ENCODE peak calls at places on chromosome 21, in ten cellular contexts. One of them, this sample, is unnamed.

GRCh38 chr21:45011911-45012660 is 62.3 kb upstream of the ADARB1 start:
- DNase-seq in astrocyte: peak
- DNase-seq in posterior vena cava: peak
- DNase-seq in A549: peak
- DNase-seq in neural crest cell: no peak
- DNase-seq in mucosa of descending colon: peak
- DNase-seq in right atrium auricular region: no peak
- DNase-seq in progenitor cell of endocrine pancreas: peak
- DNase-seq in NCI-H1694: no peak
- DNase-seq in astrocyte of the spinal cord: peak
- DNase-seq in this sample: peak

GRCh38 chr21:38983560-38983959 is 177.8 kb downstream of the ETS2 start:
- DNase-seq in posterior vena cava: no peak
- DNase-seq in right atrium auricular region: no peak
- DNase-seq in NCI-H1694: no peak
- DNase-seq in progenitor cell of endocrine pancreas: no peak
- DNase-seq in astrocyte of the spinal cord: no peak
- DNase-seq in mucosa of descending colon: no peak
- DNase-seq in astrocyte: no peak
- DNase-seq in neural crest cell: no peak
- DNase-seq in A549: no peak
- DNase-seq in this sample: no peak

GRCh38 chr21:44694776-44695175 is 2.2 kb upstream of the KRTAP10-12 start:
- DNase-seq in progenitor cell of endocrine pancreas: no peak
- DNase-seq in NCI-H1694: no peak
- DNase-seq in astrocyte of the spinal cord: no peak
- DNase-seq in mucosa of descending colon: no peak
- DNase-seq in A549: no peak
- DNase-seq in right atrium auricular region: peak
- DNase-seq in neural crest cell: no peak
- DNase-seq in astrocyte: no peak
- DNase-seq in posterior vena cava: no peak
- DNase-seq in this sample: no peak

GRCh38 chr21:41642399-41642798 is 124.5 kb downstream of the RIPK4 start:
- DNase-seq in mucosa of descending colon: no peak
- DNase-seq in progenitor cell of endocrine pancreas: no peak
- DNase-seq in astrocyte: peak
- DNase-seq in right atrium auricular region: no peak
- DNase-seq in NCI-H1694: no peak
- DNase-seq in posterior vena cava: peak
- DNase-seq in astrocyte of the spinal cord: peak
- DNase-seq in A549: no peak
- DNase-seq in neural crest cell: no peak
- DNase-seq in this sample: peak

GRCh38 chr21:45356251-45356650 is 48.7 kb upstream of the COL18A1 start:
- DNase-seq in posterior vena cava: no peak
- DNase-seq in mucosa of descending colon: peak
- DNase-seq in NCI-H1694: no peak
- DNase-seq in astrocyte: no peak
- DNase-seq in astrocyte of the spinal cord: no peak
- DNase-seq in A549: no peak
- DNase-seq in right atrium auricular region: no peak
- DNase-seq in progenitor cell of endocrine pancreas: no peak
- DNase-seq in neural crest cell: no peak
- DNase-seq in this sample: no peak

GRCh38 chr21:31204801-31205200 is 139.3 kb downstream of the TIAM1 start:
- DNase-seq in A549: no peak
- DNase-seq in right atrium auricular region: no peak
- DNase-seq in mucosa of descending colon: no peak
- DNase-seq in NCI-H1694: no peak
- DNase-seq in astrocyte: no peak
- DNase-seq in neural crest cell: no peak
- DNase-seq in astrocyte of the spinal cord: no peak
- DNase-seq in posterior vena cava: no peak
- DNase-seq in progenitor cell of endocrine pancreas: no peak
- DNase-seq in this sample: no peak

GRCh38 chr21:36576441-36576840 is 96.5 kb upstream of the CLDN14 start:
- DNase-seq in A549: no peak
- DNase-seq in astrocyte: no peak
- DNase-seq in posterior vena cava: no peak
- DNase-seq in neural crest cell: no peak
- DNase-seq in mucosa of descending colon: no peak
- DNase-seq in right atrium auricular region: peak
- DNase-seq in astrocyte of the spinal cord: no peak
- DNase-seq in progenitor cell of endocrine pancreas: no peak
- DNase-seq in NCI-H1694: no peak
- DNase-seq in this sample: no peak

GRCh38 chr21:44513389-44514217 is 26.4 kb downstream of the KRTAP10-1 start:
- DNase-seq in neural crest cell: no peak
- DNase-seq in NCI-H1694: peak
- DNase-seq in right atrium auricular region: no peak
- DNase-seq in posterior vena cava: no peak
- DNase-seq in mucosa of descending colon: no peak
- DNase-seq in astrocyte of the spinal cord: no peak
- DNase-seq in progenitor cell of endocrine pancreas: no peak
- DNase-seq in astrocyte: no peak
- DNase-seq in A549: no peak
- DNase-seq in this sample: peak

GRCh38 chr21:38950388-38951094 is 144.8 kb downstream of the ETS2 start:
- DNase-seq in right atrium auricular region: no peak
- DNase-seq in progenitor cell of endocrine pancreas: no peak
- DNase-seq in posterior vena cava: no peak
- DNase-seq in neural crest cell: no peak
- DNase-seq in A549: no peak
- DNase-seq in astrocyte: no peak
- DNase-seq in mucosa of descending colon: no peak
- DNase-seq in NCI-H1694: no peak
- DNase-seq in astrocyte of the spinal cord: no peak
- DNase-seq in this sample: peak

GRCh38 chr21:17660449-17660848 is 47.7 kb upstream of the BTG3 start:
- DNase-seq in mucosa of descending colon: no peak
- DNase-seq in progenitor cell of endocrine pancreas: no peak
- DNase-seq in NCI-H1694: no peak
- DNase-seq in right atrium auricular region: no peak
- DNase-seq in A549: no peak
- DNase-seq in astrocyte: peak
- DNase-seq in posterior vena cava: no peak
- DNase-seq in astrocyte of the spinal cord: peak
- DNase-seq in neural crest cell: no peak
- DNase-seq in this sample: peak

GRCh38 chr21:35048706-35049617 is at the start of gene RUNX1:
- DNase-seq in neural crest cell: no peak
- DNase-seq in mucosa of descending colon: no peak
- DNase-seq in NCI-H1694: no peak
- DNase-seq in progenitor cell of endocrine pancreas: no peak
- DNase-seq in astrocyte: peak
- DNase-seq in posterior vena cava: peak
- DNase-seq in astrocyte of the spinal cord: peak
- DNase-seq in right atrium auricular region: no peak
- DNase-seq in A549: no peak
- DNase-seq in this sample: peak

GRCh38 chr21:45994086-45994661 is 12.6 kb downstream of the COL6A1 start:
- DNase-seq in mucosa of descending colon: peak
- DNase-seq in astrocyte of the spinal cord: no peak
- DNase-seq in astrocyte: no peak
- DNase-seq in progenitor cell of endocrine pancreas: no peak
- DNase-seq in neural crest cell: no peak
- DNase-seq in NCI-H1694: no peak
- DNase-seq in posterior vena cava: peak
- DNase-seq in right atrium auricular region: peak
- DNase-seq in A549: no peak
- DNase-seq in this sample: no peak

GRCh38 chr21:44090332-44090731 is 16.9 kb upstream of the PWP2 start:
- DNase-seq in astrocyte: no peak
- DNase-seq in NCI-H1694: no peak
- DNase-seq in astrocyte of the spinal cord: no peak
- DNase-seq in right atrium auricular region: no peak
- DNase-seq in neural crest cell: no peak
- DNase-seq in mucosa of descending colon: peak
- DNase-seq in A549: no peak
- DNase-seq in progenitor cell of endocrine pancreas: no peak
- DNase-seq in posterior vena cava: peak
- DNase-seq in this sample: no peak

GRCh38 chr21:45630876-45631275 is 12.6 kb upstream of the PCBP3 start:
- DNase-seq in neural crest cell: no peak
- DNase-seq in mucosa of descending colon: no peak
- DNase-seq in astrocyte of the spinal cord: no peak
- DNase-seq in astrocyte: no peak
- DNase-seq in right atrium auricular region: no peak
- DNase-seq in progenitor cell of endocrine pancreas: no peak
- DNase-seq in A549: no peak
- DNase-seq in NCI-H1694: no peak
- DNase-seq in posterior vena cava: peak
- DNase-seq in this sample: no peak

GRCh38 chr21:29192999-29193563 is 62.6 kb downstream of the MAP3K7CL start:
- DNase-seq in NCI-H1694: no peak
- DNase-seq in progenitor cell of endocrine pancreas: no peak
- DNase-seq in right atrium auricular region: no peak
- DNase-seq in mucosa of descending colon: no peak
- DNase-seq in neural crest cell: no peak
- DNase-seq in astrocyte of the spinal cord: no peak
- DNase-seq in A549: no peak
- DNase-seq in astrocyte: no peak
- DNase-seq in posterior vena cava: no peak
- DNase-seq in this sample: no peak

GRCh38 chr21:29053656-29054055 is 19.8 kb downstream of the CCT8 start:
- DNase-seq in progenitor cell of endocrine pancreas: no peak
- DNase-seq in A549: no peak
- DNase-seq in mucosa of descending colon: no peak
- DNase-seq in neural crest cell: no peak
- DNase-seq in NCI-H1694: no peak
- DNase-seq in astrocyte: peak
- DNase-seq in astrocyte of the spinal cord: peak
- DNase-seq in posterior vena cava: no peak
- DNase-seq in right atrium auricular region: no peak
- DNase-seq in this sample: no peak

GRCh38 chr21:37758997-37759396 is 157.3 kb downstream of the KCNJ6 start:
- DNase-seq in A549: peak
- DNase-seq in astrocyte of the spinal cord: peak
- DNase-seq in NCI-H1694: peak
- DNase-seq in right atrium auricular region: no peak
- DNase-seq in posterior vena cava: no peak
- DNase-seq in astrocyte: peak
- DNase-seq in mucosa of descending colon: no peak
- DNase-seq in neural crest cell: peak
- DNase-seq in progenitor cell of endocrine pancreas: peak
- DNase-seq in this sample: peak

GRCh38 chr21:45264146-45264918 is 23.4 kb downstream of the POFUT2 start:
- DNase-seq in astrocyte of the spinal cord: no peak
- DNase-seq in astrocyte: no peak
- DNase-seq in NCI-H1694: no peak
- DNase-seq in mucosa of descending colon: no peak
- DNase-seq in neural crest cell: no peak
- DNase-seq in posterior vena cava: no peak
- DNase-seq in progenitor cell of endocrine pancreas: peak
- DNase-seq in right atrium auricular region: no peak
- DNase-seq in A549: no peak
- DNase-seq in this sample: no peak

GRCh38 chr21:37566790-37567725 is 200.5 kb downstream of the DYRK1A start:
- DNase-seq in posterior vena cava: no peak
- DNase-seq in astrocyte of the spinal cord: no peak
- DNase-seq in right atrium auricular region: no peak
- DNase-seq in NCI-H1694: no peak
- DNase-seq in A549: no peak
- DNase-seq in progenitor cell of endocrine pancreas: no peak
- DNase-seq in astrocyte: no peak
- DNase-seq in mucosa of descending colon: no peak
- DNase-seq in neural crest cell: no peak
- DNase-seq in this sample: no peak

GRCh38 chr21:36236052-36236730 is 79.6 kb downstream of the DOP1B start:
- DNase-seq in A549: no peak
- DNase-seq in right atrium auricular region: no peak
- DNase-seq in progenitor cell of endocrine pancreas: no peak
- DNase-seq in astrocyte: no peak
- DNase-seq in mucosa of descending colon: no peak
- DNase-seq in posterior vena cava: no peak
- DNase-seq in neural crest cell: no peak
- DNase-seq in astrocyte of the spinal cord: no peak
- DNase-seq in NCI-H1694: no peak
- DNase-seq in this sample: no peak

GRCh38 chr21:33481314-33481943 is 1.7 kb upstream of the TMEM50B start:
- DNase-seq in posterior vena cava: peak
- DNase-seq in astrocyte of the spinal cord: no peak
- DNase-seq in A549: no peak
- DNase-seq in mucosa of descending colon: no peak
- DNase-seq in progenitor cell of endocrine pancreas: no peak
- DNase-seq in right atrium auricular region: no peak
- DNase-seq in NCI-H1694: no peak
- DNase-seq in neural crest cell: no peak
- DNase-seq in astrocyte: no peak
- DNase-seq in this sample: no peak

GRCh38 chr21:15856813-15857212 is 127.0 kb downstream of the USP25 start:
- DNase-seq in mucosa of descending colon: no peak
- DNase-seq in posterior vena cava: no peak
- DNase-seq in progenitor cell of endocrine pancreas: no peak
- DNase-seq in A549: no peak
- DNase-seq in neural crest cell: no peak
- DNase-seq in right atrium auricular region: no peak
- DNase-seq in NCI-H1694: no peak
- DNase-seq in astrocyte: no peak
- DNase-seq in astrocyte of the spinal cord: no peak
- DNase-seq in this sample: no peak

GRCh38 chr21:24716306-24716918 is 890.9 kb downstream of the MRPL39 start:
- DNase-seq in A549: no peak
- DNase-seq in posterior vena cava: no peak
- DNase-seq in NCI-H1694: peak
- DNase-seq in mucosa of descending colon: no peak
- DNase-seq in neural crest cell: no peak
- DNase-seq in astrocyte: no peak
- DNase-seq in right atrium auricular region: no peak
- DNase-seq in astrocyte of the spinal cord: peak
- DNase-seq in progenitor cell of endocrine pancreas: no peak
- DNase-seq in this sample: no peak

GRCh38 chr21:34243562-34243961 is 120.2 kb upstream of the KCNE2 start:
- DNase-seq in mucosa of descending colon: no peak
- DNase-seq in NCI-H1694: peak
- DNase-seq in astrocyte: no peak
- DNase-seq in progenitor cell of endocrine pancreas: no peak
- DNase-seq in right atrium auricular region: no peak
- DNase-seq in neural crest cell: no peak
- DNase-seq in A549: no peak
- DNase-seq in astrocyte of the spinal cord: peak
- DNase-seq in posterior vena cava: no peak
- DNase-seq in this sample: no peak

GRCh38 chr21:45811136-45811535 is 167.6 kb downstream of the PCBP3 start:
- DNase-seq in neural crest cell: no peak
- DNase-seq in posterior vena cava: peak
- DNase-seq in progenitor cell of endocrine pancreas: no peak
- DNase-seq in right atrium auricular region: no peak
- DNase-seq in mucosa of descending colon: no peak
- DNase-seq in astrocyte: no peak
- DNase-seq in NCI-H1694: no peak
- DNase-seq in astrocyte of the spinal cord: no peak
- DNase-seq in A549: no peak
- DNase-seq in this sample: no peak

GRCh38 chr21:39651206-39651605 is 38.5 kb downstream of the B3GALT5 start:
- DNase-seq in astrocyte: no peak
- DNase-seq in posterior vena cava: no peak
- DNase-seq in right atrium auricular region: no peak
- DNase-seq in astrocyte of the spinal cord: no peak
- DNase-seq in neural crest cell: no peak
- DNase-seq in NCI-H1694: no peak
- DNase-seq in A549: no peak
- DNase-seq in progenitor cell of endocrine pancreas: no peak
- DNase-seq in mucosa of descending colon: no peak
- DNase-seq in this sample: no peak

GRCh38 chr21:14273736-14274538 is 58.0 kb downstream of the RBM11 start:
- DNase-seq in astrocyte: no peak
- DNase-seq in NCI-H1694: no peak
- DNase-seq in A549: no peak
- DNase-seq in posterior vena cava: peak
- DNase-seq in mucosa of descending colon: peak
- DNase-seq in neural crest cell: no peak
- DNase-seq in progenitor cell of endocrine pancreas: no peak
- DNase-seq in astrocyte of the spinal cord: no peak
- DNase-seq in right atrium auricular region: peak
- DNase-seq in this sample: no peak

GRCh38 chr21:46227811-46228344 is 696 bp downstream of the LSS start:
- DNase-seq in right atrium auricular region: no peak
- DNase-seq in astrocyte of the spinal cord: no peak
- DNase-seq in NCI-H1694: no peak
- DNase-seq in progenitor cell of endocrine pancreas: no peak
- DNase-seq in mucosa of descending colon: no peak
- DNase-seq in A549: no peak
- DNase-seq in neural crest cell: no peak
- DNase-seq in posterior vena cava: no peak
- DNase-seq in astrocyte: no peak
- DNase-seq in this sample: no peak

This sample was measured in A172.